ENCODE peak calls at places on chromosomes 13 and 19, in four cellular contexts. Q is psoas muscle, X is GM13976, A is MCF 10A. V is an unnamed sample.

GRCh38 chr19:1016647-1017114 is 4.2 kb downstream of the TMEM259 start:
- DNase-seq in Q (no peak), X (no peak), A (peak), V (no peak)

GRCh38 chr19:30310806-30311121 is 61.4 kb upstream of the ZNF536 start:
- DNase-seq in Q (no peak), X (no peak), A (no peak), V (no peak)

GRCh38 chr13:71464673-71465072 is 402.3 kb downstream of the DACH1 start:
- DNase-seq in Q (no peak), X (no peak), A (no peak), V (no peak)

GRCh38 chr13:39263033-39263432 is 224.8 kb downstream of the NHLRC3 start:
- DNase-seq in Q (peak), X (peak), A (peak), V (no peak)

GRCh38 chr13:29458419-29458818 is 137.1 kb downstream of the SLC7A1 start:
- DNase-seq in Q (no peak), X (no peak), A (no peak), V (no peak)

GRCh38 chr19:13825489-13826475 is 30.5 kb downstream of the ZSWIM4 start:
- DNase-seq in Q (no peak), X (no peak), A (peak), V (no peak)

GRCh38 chr13:113337556-113337955 is 26.4 kb downstream of the GRTP1 start:
- DNase-seq in Q (no peak), X (no peak), A (no peak), V (no peak)

GRCh38 chr13:57437587-57437986 is 194.0 kb upstream of the PCDH17 start:
- DNase-seq in Q (no peak), X (no peak), A (no peak), V (no peak)

GRCh38 chr13:105147481-105147880 is 1388.0 kb downstream of the EFNB2 start:
- DNase-seq in Q (no peak), X (no peak), A (peak), V (no peak)

GRCh38 chr19:44512326-44513298 is 12.3 kb upstream of the ZNF180 start:
- DNase-seq in Q (no peak), X (peak), A (peak), V (no peak)

GRCh38 chr19:58406818-58407657 is 1.4 kb upstream of the ZNF584 start:
- DNase-seq in Q (no peak), X (no peak), A (no peak), V (no peak)

GRCh38 chr19:58407658-58408151 is 744 bp upstream of the ZNF584 start:
- DNase-seq in Q (no peak), X (no peak), A (no peak), V (no peak)

GRCh38 chr19:58409010-58409790 is 751 bp downstream of the ZNF584 start:
- DNase-seq in Q (no peak), X (no peak), A (peak), V (no peak)

DNA sequence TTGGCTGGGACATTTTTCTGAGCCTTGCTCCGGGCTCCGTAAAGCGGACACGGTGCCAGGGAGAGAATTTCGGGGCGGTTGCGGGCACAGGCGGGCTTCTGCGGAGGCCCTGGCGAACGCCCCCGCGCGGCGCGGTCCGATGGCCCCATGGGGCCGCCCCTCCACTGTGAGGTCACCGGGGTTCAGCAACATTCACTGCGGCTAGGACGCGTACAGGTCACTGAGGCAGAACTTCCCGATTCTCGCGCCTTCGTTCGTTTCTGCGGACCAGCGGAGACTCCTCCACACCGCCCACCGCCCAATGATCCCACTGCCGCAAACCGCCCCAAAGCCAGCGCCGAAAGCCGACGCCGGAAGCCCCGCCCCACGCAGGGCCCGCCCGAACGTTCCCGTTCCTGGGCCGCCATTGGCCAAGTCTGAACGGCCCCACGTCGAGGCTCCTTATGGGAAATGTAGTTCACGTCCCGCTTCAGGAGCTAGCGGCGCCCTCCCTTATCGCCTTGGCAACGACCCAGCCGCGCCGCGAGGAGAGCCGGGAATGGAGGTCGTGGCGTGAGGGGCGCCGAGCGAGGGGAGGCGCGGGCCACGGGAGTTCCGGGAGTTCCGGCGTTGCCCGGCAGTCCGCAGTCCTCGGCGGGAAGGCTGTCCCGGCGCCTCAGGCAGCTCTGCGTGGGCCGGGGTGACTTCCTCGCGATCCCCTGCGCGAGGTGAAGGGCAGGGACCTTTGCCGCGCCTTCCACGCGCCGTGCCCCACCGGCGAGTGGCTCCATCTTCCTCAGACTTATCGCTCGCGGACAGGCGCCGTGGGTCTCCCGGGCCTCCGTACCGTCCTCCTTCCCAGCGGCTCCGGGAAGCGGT is at the start of gene ZNF584:
- DNase-seq in Q (peak), X (peak), A (peak), V (no peak)
- TF ChIP-seq CTCF in Q (no peak), X (no peak), A (no peak), V (no peak)

GRCh38 chr13:95745289-95745688 is 68.3 kb downstream of the DNAJC3 start:
- DNase-seq in Q (no peak), X (no peak), A (no peak), V (no peak)

GRCh38 chr13:95743192-95743591 is 66.3 kb downstream of the DNAJC3 start:
- DNase-seq in Q (no peak), X (no peak), A (no peak), V (no peak)

GRCh38 chr13:95741584-95742563 is 64.9 kb downstream of the DNAJC3 start:
- DNase-seq in Q (no peak), X (no peak), A (no peak), V (no peak)

GRCh38 chr13:95749545-95749944 is 72.6 kb downstream of the DNAJC3 start:
- DNase-seq in Q (no peak), X (no peak), A (no peak), V (no peak)

DNA sequence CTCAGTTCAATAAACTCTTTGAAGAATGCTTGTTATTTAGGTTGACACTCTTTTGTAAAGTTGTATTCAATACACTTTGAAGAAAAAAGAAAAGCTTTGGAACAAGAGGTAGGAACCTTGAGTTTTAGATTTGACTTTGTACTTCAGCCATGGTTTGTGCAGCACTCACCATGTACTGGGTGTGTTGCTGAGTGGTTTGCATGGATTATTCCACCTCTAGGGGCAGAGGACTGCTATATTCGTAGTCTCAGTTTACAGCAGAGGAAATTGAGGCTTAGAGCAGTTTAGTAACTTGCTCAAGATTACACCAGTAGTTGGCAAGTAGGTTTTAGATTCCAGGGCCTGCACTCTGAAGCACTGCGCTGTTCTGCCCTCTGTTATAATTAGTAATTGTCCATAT is 68.8 kb downstream of the DNAJC3 start:
- DNase-seq in Q (no peak), X (no peak), A (no peak), V (no peak)
- TF ChIP-seq CTCF in Q (no peak), X (no peak), A (no peak), V (no peak)

GRCh38 chr13:99577934-99578917 is 77.0 kb downstream of the TM9SF2 start:
- DNase-seq in Q (no peak), X (no peak), A (peak), V (no peak)
- TF ChIP-seq CTCF in Q (no peak), X (no peak), A (peak), V (no peak)

GRCh38 chr13:110572778-110573118 is 11.2 kb upstream of the RAB20 start:
- DNase-seq in Q (no peak), X (no peak), A (no peak), V (no peak)

GRCh38 chr13:110574161-110574560 is 12.6 kb upstream of the RAB20 start:
- DNase-seq in Q (no peak), X (no peak), A (peak), V (no peak)

GRCh38 chr13:110576736-110577476 is 15.4 kb upstream of the RAB20 start:
- DNase-seq in Q (no peak), X (no peak), A (peak), V (no peak)

GRCh38 chr13:110576070-110576394 is 14.5 kb upstream of the RAB20 start:
- DNase-seq in Q (no peak), X (no peak), A (no peak), V (no peak)

GRCh38 chr13:110575322-110576069 is 14.0 kb upstream of the RAB20 start:
- DNase-seq in Q (peak), X (peak), A (no peak), V (no peak)
- TF ChIP-seq CTCF in Q (no peak), X (no peak), A (no peak), V (no peak)

DNA sequence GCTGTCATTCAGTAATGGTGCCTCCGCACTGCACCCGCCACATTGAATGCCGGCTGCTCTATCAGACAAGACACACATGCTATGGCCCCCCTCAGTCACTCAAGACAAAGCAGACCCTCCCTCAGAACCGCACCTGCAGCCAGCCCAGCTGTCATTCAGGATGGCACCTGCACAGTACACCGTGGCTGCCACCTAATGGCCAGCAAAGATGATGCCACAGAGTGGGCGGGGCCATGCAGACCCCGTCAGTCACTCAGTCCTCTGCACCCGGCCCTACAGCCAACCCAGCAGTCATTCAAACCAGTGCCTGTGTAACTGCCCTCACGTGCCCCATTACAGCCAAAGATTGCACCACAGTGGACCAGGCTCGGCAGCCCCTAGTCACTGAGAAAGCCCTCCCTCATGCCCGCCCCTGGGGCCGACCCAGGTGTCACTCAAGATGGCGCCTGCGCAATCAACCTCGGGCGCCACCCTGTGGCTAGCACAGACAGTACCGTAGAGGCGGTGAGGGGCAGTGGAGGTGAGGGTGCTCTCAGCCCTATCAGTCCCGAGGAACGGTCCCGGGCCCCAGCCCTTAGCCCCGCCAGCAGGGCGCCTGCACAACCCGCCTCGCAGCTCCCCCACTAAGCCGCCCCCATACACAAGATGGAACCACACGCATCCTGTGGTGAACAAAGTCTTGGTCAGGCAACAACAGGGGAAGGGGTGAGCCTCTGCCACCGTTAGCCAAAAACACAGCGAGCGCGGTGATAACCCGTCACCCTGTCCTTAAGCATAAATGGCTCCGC is 2.4 kb downstream of the PEG3 start:
- DNase-seq in Q (peak), X (peak), A (no peak), V (peak)
- TF ChIP-seq CTCF in Q (peak), X (no peak), A (no peak), V (no peak)

GRCh38 chr13:49248433-49249002 is 793 bp downstream of the CDADC1 start:
- DNase-seq in Q (no peak), X (peak), A (no peak), V (no peak)
- TF ChIP-seq CTCF in Q (no peak), X (no peak), A (no peak), V (no peak)

DNA sequence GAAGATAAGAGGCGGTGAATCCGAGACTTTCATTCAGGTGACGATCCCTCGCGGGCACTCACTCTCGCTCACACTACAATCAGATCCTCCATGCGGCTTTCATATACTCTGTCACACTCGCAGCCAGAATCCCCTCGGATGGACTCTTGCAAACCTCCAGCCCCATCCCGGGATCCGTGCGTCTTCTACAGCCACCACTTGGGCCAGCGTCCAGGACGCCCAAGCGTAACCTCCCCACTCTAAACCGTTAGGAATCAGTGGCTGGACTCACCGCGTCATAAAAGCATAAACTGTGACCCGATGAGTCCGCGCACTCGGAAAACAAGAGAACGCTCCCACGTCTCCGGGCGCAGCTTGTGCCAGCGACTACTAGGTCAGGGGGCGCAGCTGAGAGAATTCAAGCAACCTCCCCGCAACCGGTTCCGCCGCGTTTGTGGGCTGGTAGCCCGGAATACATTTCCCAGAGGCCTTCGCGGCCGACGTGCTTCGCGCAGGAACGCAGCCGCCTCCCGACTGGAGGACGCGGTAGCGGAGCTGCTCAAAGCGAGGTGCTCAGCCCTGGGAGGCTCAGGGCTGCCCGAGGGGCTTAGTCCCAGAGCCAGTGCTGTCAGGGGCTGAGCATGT is 27.6 kb downstream of the ZNF607 start:
- DNase-seq in Q (peak), X (peak), A (no peak), V (no peak)
- TF ChIP-seq CTCF in Q (no peak), X (no peak), A (no peak), V (no peak)

GRCh38 chr19:6556043-6556449 is 25.2 kb downstream of the TNFSF9 start:
- DNase-seq in Q (no peak), X (no peak), A (no peak), V (no peak)
- TF ChIP-seq CTCF in Q (no peak), X (no peak), A (no peak), V (no peak)

DNA sequence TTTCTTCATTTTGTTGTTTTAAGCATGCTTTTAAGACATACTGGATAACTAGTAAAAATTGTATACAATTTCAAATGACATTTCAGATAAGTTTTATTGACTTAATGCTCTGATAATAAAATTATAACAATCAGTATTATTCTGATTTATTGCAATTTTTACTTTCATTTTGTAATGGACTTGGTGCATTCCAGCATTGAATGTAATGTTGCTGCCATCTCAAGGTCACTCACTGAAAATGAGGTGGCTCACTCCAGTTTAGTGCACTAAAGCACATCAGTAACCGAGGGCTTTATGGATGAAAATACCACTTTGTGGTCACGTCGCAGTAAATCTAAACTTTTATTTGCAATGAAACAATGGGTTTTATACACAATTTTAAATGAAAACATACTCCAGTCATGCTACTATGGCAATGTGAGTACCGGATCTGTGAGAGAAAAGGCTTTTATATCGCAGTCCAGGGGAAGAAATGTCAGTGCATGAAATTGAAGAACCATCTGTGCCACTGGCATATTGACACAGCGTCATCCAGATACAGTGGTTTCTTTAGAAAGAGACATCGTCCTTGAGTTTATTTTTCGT is 20.7 kb upstream of the ZNF507 start:
- DNase-seq in Q (no peak), X (no peak), A (no peak), V (no peak)
- TF ChIP-seq CTCF in Q (no peak), X (no peak), A (no peak), V (no peak)

GRCh38 chr13:25231537-25231936 is 55.8 kb downstream of the MTMR6 start:
- DNase-seq in Q (no peak), X (no peak), A (no peak), V (no peak)

GRCh38 chr13:25227690-25228089 is 55.6 kb upstream of the AMER2 start:
- DNase-seq in Q (no peak), X (no peak), A (no peak), V (no peak)

GRCh38 chr13:25222740-25223139 is 50.7 kb upstream of the AMER2 start:
- DNase-seq in Q (no peak), X (no peak), A (no peak), V (no peak)

GRCh38 chr13:25224151-25224550 is 52.1 kb upstream of the AMER2 start:
- DNase-seq in Q (no peak), X (no peak), A (no peak), V (no peak)

DNA sequence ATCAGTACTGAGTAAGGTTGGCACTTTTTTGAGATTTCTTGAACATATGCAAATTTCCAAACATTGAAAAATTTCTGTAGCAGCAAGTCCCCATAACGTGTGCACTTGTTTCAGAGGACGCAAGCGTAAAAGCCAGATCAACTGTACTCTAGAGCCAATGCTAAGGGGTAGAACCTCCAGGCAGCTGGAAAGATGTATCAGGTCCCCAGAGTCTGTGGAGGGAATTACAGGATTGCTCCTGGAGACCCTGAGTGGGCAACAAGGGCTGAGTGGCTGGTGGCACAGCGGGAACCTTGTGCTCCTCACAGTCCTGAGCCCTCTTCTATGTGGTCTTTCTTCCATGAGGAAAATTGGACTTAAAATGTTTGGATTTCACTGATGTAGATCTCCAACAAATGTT is 53.9 kb upstream of the AMER2 start:
- DNase-seq in Q (no peak), X (no peak), A (no peak), V (no peak)
- TF ChIP-seq CTCF in Q (no peak), X (no peak), A (no peak), V (no peak)

V was measured in vagina.